ENCODE peak calls at places on chromosomes 4 and X, in six cellular contexts. D is brain microvascular endothelial cell, F is endodermal cell, P is tibial artery, V is fibroblast of mammary gland, M is stomach. G is an unnamed sample.

GRCh38 chr4:56907489-56908205 is at the start of gene REST:
- DNase-seq in M (peak), F (peak), D (peak), P (peak), V (peak), G (no peak)

GRCh38 chrX:86078650-86079049 is 31.3 kb upstream of the CHM start:
- DNase-seq in V (no peak), D (no peak), P (no peak), F (no peak), M (no peak), G (no peak)

GRCh38 chr4:81359207-81359606 is 112.5 kb downstream of the RASGEF1B start:
- DNase-seq in P (no peak), F (no peak), M (no peak), D (no peak), V (peak), G (no peak)

GRCh38 chrX:12814434-12814833 is 23.2 kb downstream of the PRPS2 start:
- DNase-seq in V (peak), M (peak), P (no peak), F (peak), D (peak), G (no peak)

GRCh38 chr4:56467284-56468096 is at the start of gene SRP72:
- DNase-seq in P (peak), V (peak), D (peak), F (peak), M (peak), G (peak)

GRCh38 chr4:95857761-95858160 is 17.9 kb downstream of the PDHA2 start:
- DNase-seq in V (no peak), M (no peak), F (no peak), P (no peak), D (peak), G (no peak)

GRCh38 chr4:68410643-68411042 is 36.6 kb upstream of the TMPRSS11E start:
- DNase-seq in F (peak), V (no peak), P (no peak), M (no peak), D (no peak), G (no peak)

GRCh38 chr4:74793757-74794340 is 474 bp downstream of the BTC start:
- DNase-seq in P (peak), M (peak), D (no peak), V (peak), F (peak), G (no peak)

GRCh38 chrX:81201692-81202412 is at the start of the genes HMGN5 and SH3BGRL:
- DNase-seq in P (peak), D (peak), M (peak), V (peak), F (peak), G (peak)

GRCh38 chr4:95506264-95506663 is 42.5 kb downstream of the UNC5C start:
- DNase-seq in V (peak), P (no peak), M (no peak), F (no peak), D (peak), G (no peak)

GRCh38 chrX:107878106-107878505 is 52.4 kb downstream of the MID2 start:
- DNase-seq in P (no peak), F (no peak), M (no peak), V (no peak), D (no peak), G (no peak)

GRCh38 chrX:43758044-43758443 is 101.9 kb downstream of the MAOA start:
- DNase-seq in F (no peak), P (no peak), M (no peak), D (no peak), V (no peak), G (no peak)

GRCh38 chr4:970854-971520 is 2.4 kb downstream of the DGKQ start:
- DNase-seq in V (no peak), M (no peak), F (no peak), P (no peak), D (no peak), G (no peak)

GRCh38 chr4:109979932-109980717 is 67.4 kb downstream of the EGF start:
- DNase-seq in P (no peak), F (no peak), V (peak), M (no peak), D (peak), G (peak)

GRCh38 chr4:15778742-15779231 is 659 bp downstream of the CD38 start:
- DNase-seq in P (no peak), V (no peak), D (peak), M (no peak), F (no peak), G (no peak)

GRCh38 chr4:36039031-36039430 is 205.3 kb downstream of the ARAP2 start:
- DNase-seq in F (no peak), M (no peak), D (no peak), P (no peak), V (no peak), G (no peak)

GRCh38 chr4:125486354-125486753 is 171.6 kb downstream of the FAT4 start:
- DNase-seq in V (no peak), D (no peak), M (no peak), P (no peak), F (no peak), G (no peak)

DNA sequence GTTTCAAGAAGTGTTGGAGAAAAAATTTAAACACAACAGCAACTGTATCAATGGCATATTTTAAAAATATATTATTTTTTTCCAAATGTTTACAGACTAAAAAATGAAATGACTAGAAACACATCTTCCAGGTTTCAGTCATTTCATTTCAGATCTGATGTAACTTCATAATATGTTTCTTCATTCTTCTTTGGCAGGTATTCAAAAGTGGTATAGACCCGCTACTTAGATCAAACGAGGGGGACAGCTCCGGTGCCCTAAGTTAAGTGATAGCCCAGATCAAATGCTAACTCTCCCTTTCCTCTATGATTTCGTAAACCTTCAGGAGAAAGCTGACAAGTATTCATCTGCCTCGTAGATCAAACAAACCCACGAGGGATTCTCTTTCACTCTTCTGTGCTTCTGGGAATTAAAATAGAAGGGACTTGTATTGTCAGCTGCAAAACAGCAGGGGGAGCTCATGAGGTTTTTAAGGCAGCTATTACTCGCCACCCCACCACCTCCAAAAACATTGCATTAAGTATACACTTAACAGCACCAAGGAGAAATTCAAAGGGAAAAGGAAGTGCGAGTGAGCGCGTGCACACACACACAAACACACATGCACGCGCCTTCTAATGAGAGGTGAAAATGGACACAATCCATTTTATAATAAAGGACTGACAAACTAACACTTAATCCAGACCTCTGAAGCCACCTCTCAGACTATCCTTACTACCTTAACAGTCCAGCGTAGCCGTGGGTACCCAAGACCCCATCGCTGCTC is 21.4 kb downstream of the HELT start:
- DNase-seq in F (peak), M (peak), V (peak), D (peak), P (no peak), G (peak)
- H3K4me3 ChIP-seq in F (no peak), M (no peak), V (no peak), D (peak), P (no peak), G (peak)

GRCh38 chrX:109484886-109485285 is 3.0 kb upstream of the GUCY2F start:
- DNase-seq in F (no peak), V (no peak), P (no peak), M (no peak), D (no peak), G (no peak)

GRCh38 chrX:109485470-109486340 is 3.8 kb upstream of the GUCY2F start:
- DNase-seq in P (peak), D (peak), F (peak), V (peak), M (peak), G (no peak)

GRCh38 chrX:109481986-109482385 is at the start of gene GUCY2F:
- DNase-seq in F (no peak), D (no peak), V (no peak), M (no peak), P (no peak), G (no peak)

GRCh38 chrX:109489174-109489573 is 7.3 kb upstream of the GUCY2F start:
- DNase-seq in D (no peak), M (no peak), V (no peak), P (no peak), F (no peak), G (no peak)

DNA sequence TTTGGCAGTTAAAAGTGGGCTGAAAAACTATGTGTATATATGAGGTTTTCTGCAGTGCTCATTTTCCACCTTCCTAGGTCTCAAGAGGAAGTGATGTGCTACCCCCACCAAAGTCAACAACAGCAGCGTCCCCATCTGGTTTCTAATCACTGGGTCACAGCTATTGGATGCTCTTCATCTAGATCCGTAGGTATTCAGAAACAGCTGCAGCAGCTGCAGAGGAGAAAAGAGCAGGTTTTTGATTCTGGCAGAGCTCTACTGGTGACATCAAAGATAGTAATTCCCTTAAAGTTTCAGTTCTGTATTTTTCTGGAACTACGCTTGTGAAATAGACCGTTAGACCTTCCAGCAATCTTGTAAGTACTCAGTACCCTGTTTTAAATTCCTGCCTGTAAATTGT is 5.8 kb upstream of the GUCY2F start:
- DNase-seq in V (no peak), P (no peak), D (no peak), F (no peak), M (no peak), G (no peak)
- H3K4me3 ChIP-seq in V (no peak), P (no peak), D (no peak), F (no peak), M (no peak), G (no peak)

GRCh38 chr4:2270341-2271165 is 8.6 kb upstream of the MXD4 start:
- DNase-seq in F (no peak), V (no peak), D (no peak), P (no peak), M (no peak), G (no peak)

GRCh38 chr4:2271279-2272025 is 9.5 kb upstream of the MXD4 start:
- DNase-seq in P (no peak), D (no peak), V (no peak), M (no peak), F (peak), G (no peak)

GRCh38 chr4:2268357-2269205 is 6.7 kb upstream of the MXD4 start:
- DNase-seq in V (no peak), M (no peak), F (no peak), P (no peak), D (no peak), G (no peak)

GRCh38 chr4:2269206-2269531 is 7.3 kb upstream of the MXD4 start:
- DNase-seq in D (no peak), P (no peak), M (no peak), V (no peak), F (peak), G (no peak)

DNA sequence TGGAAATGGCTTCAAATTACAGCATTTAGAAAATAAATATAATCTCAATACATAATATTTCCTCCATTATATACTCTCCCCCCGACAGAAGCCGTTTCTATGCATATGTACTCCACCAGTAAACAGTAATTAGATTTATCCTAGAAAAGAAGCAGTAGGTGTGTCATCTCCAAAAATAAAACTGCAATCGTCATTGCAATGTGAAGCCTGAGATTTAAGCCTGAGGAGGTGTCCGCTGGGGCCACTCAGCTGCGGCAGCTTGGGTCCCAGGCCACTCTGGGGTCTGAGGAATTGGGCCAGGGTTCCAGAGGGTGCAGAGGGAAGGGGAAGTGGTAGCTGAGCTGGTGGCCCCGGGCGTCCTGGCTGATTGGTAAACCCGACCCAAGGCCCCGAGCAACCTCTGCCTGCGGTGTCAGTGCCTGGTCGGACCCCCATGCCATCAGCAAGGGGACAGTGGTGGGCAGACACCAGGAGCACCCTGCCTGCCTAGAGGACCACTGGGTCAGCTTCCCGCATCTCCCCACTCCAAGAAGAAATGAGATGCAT is 7.8 kb upstream of the MXD4 start:
- DNase-seq in V (no peak), M (no peak), D (no peak), F (no peak), P (no peak), G (no peak)
- H3K4me3 ChIP-seq in V (no peak), M (no peak), D (no peak), F (no peak), P (no peak), G (no peak)

GRCh38 chr4:145177511-145177905 is 2.9 kb downstream of the OTUD4 start:
- DNase-seq in D (no peak), V (peak), M (no peak), P (no peak), F (no peak), G (no peak)
- H3K4me3 ChIP-seq in D (peak), V (peak), M (peak), P (peak), F (peak), G (peak)

GRCh38 chrX:9785252-9785943 is 831 bp upstream of the SHROOM2 start:
- DNase-seq in F (no peak), M (no peak), P (no peak), V (no peak), D (no peak), G (no peak)
- H3K4me3 ChIP-seq in F (peak), M (peak), P (peak), V (no peak), D (no peak), G (no peak)

GRCh38 chr4:92186239-92186638 is 117.5 kb upstream of the GRID2 start:
- DNase-seq in D (no peak), P (no peak), M (no peak), V (no peak), F (no peak), G (no peak)

GRCh38 chr4:92184566-92184965 is 119.2 kb upstream of the GRID2 start:
- DNase-seq in V (no peak), M (no peak), F (no peak), D (no peak), P (no peak), G (peak)

GRCh38 chr4:92182006-92182735 is 121.6 kb upstream of the GRID2 start:
- DNase-seq in V (no peak), M (no peak), F (no peak), P (no peak), D (no peak), G (no peak)

GRCh38 chr4:92183825-92184224 is 119.9 kb upstream of the GRID2 start:
- DNase-seq in V (no peak), D (no peak), P (no peak), M (no peak), F (no peak), G (no peak)

GRCh38 chr4:92182736-92183407 is 120.9 kb upstream of the GRID2 start:
- DNase-seq in F (peak), P (no peak), M (no peak), V (no peak), D (no peak), G (no peak)
- H3K4me3 ChIP-seq in F (no peak), P (no peak), M (no peak), V (no peak), D (no peak), G (no peak)

GRCh38 chr4:4862665-4863482 is 3.4 kb downstream of the MSX1 start:
- DNase-seq in V (no peak), P (no peak), M (no peak), F (peak), D (no peak), G (no peak)

GRCh38 chr4:4860381-4860802 is 927 bp downstream of the MSX1 start:
- DNase-seq in M (no peak), P (no peak), F (peak), V (no peak), D (peak), G (no peak)

GRCh38 chr4:4859799-4860380 is 425 bp downstream of the MSX1 start:
- DNase-seq in F (peak), V (peak), P (no peak), M (no peak), D (no peak), G (no peak)

GRCh38 chr4:4860803-4861591 is 1.5 kb downstream of the MSX1 start:
- DNase-seq in V (peak), P (no peak), F (peak), D (peak), M (no peak), G (no peak)

DNA sequence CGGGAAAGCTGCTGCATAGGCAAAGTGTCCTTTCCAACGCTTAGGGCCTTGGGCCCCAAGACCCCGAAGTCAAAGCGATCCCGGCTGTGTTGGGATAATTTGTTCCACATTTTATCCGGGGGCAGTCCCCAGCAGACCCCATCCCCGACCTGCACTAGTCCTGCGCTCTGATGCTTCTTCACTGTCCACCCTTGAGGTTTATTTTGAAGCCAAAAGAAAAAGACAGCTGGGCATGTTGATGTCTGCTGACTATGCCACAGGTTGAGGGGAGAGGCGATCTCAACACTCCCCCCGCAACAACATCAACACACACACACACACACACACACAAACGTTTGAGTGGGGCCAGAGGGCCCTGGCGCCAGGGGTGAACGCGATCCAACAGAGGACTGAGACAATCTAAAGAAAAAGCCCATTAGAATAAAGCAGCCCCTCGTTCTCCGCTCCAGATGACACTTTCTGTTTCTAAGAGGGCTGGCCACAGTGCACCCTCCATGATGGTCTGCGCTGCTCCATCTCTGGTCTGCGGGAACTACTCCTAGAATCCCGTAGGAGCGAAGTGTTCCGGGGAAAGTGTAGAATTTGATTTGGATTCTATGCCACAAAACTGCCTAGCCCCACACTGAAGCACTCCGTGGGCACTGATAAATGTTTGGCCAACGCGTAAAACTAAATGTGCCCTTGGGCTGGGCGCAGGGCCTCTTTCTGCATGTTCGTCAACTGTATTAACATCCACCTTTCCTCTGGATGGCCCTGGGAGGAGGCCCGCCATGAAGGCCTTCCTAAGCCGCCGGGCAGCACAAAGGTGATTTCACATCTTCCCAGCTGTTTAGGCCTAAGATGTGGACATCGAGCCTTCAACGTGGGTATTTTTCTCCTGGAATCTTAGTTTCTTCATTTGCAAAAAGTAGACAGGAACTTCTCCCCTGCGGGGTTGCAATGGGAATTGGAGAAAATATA is 2.4 kb downstream of the MSX1 start:
- DNase-seq in D (no peak), F (peak), V (no peak), P (no peak), M (no peak), G (no peak)
- H3K4me3 ChIP-seq in D (peak), F (peak), V (peak), P (peak), M (peak), G (no peak)

GRCh38 chr4:76235407-76235806 is 16.1 kb upstream of the FAM47E start:
- DNase-seq in V (no peak), F (no peak), M (no peak), P (no peak), D (no peak), G (no peak)
- H3K4me3 ChIP-seq in V (no peak), F (no peak), M (no peak), P (no peak), D (no peak), G (no peak)